ENCODE peak calls at places on chromosomes 16 and 17, in eight cellular contexts. L, Q, E, I, B, N, Y and J are unnamed samples. For H3K4me1, the result is how much of the 10 kb centered on the place peaks cover.

GRCh38 chr16:83995756-83996155 is 27.7 kb downstream of the NECAB2 start:
- DNase-seq in E (no peak), I (peak), Y (peak), L (peak), N (no peak), Q (peak), B (no peak), J (no peak)

GRCh38 chr17:9729034-9729650 is 62.2 kb downstream of the DHRS7C start:
- DNase-seq in Q (no peak), I (peak), L (peak), B (peak), N (no peak), E (peak), Y (peak), J (no peak)

GRCh38 chr17:38443356-38444026 is 15.2 kb downstream of the ARHGAP23 start:
- DNase-seq in L (no peak), I (no peak), Q (no peak), B (peak), Y (no peak), N (no peak), E (no peak), J (no peak)

GRCh38 chr17:35052240-35052608 is 11.3 kb downstream of the RFFL start:
- DNase-seq in Q (no peak), B (no peak), Y (no peak), I (peak), N (no peak), L (no peak), E (no peak), J (no peak)

GRCh38 chr17:44972953-44973352 is 4.8 kb upstream of the C1QL1 start:
- DNase-seq in L (no peak), Q (no peak), B (no peak), I (peak), E (no peak), N (no peak), Y (no peak), J (no peak)

GRCh38 chr16:50114357-50115129 is 38.6 kb upstream of the TENT4B start:
- DNase-seq in E (no peak), Y (no peak), I (no peak), B (no peak), Q (no peak), N (no peak), L (no peak), J (no peak)

GRCh38 chr17:289409-289808 is 63.2 kb downstream of the RPH3AL start:
- DNase-seq in E (no peak), N (peak), Y (no peak), Q (no peak), L (no peak), B (no peak), I (no peak), J (peak)

GRCh38 chr17:45855691-45856315 is 11.1 kb downstream of the SPPL2C start:
- DNase-seq in B (no peak), Q (no peak), Y (no peak), E (no peak), N (no peak), L (no peak), I (no peak), J (no peak)

GRCh38 chr16:515175-515962 is 12.1 kb upstream of the CAPN15 start:
- DNase-seq in I (no peak), Q (no peak), L (no peak), B (no peak), Y (no peak), N (no peak), E (no peak), J (no peak)

DNA sequence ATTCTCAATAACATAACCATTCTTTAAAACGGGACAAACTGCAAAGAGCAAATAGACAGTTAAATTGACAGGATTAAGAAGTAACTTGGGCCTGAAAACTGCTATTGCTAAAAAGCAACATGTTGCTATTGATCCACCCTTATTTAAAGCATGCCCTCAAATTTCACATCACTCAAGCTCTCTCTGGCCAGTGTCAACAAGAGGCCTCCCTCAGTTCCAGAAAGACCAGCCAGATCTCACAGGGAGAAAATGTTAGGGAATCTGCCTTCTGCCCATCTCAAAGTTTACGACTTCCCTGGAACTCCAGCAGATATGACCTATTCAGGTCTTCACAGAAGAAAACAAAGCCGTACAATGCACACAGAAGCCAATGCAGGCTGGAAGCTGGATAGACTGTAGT is 9.0 kb downstream of the CFAP20 start:
- DNase-seq in E (no peak), N (no peak), B (no peak), Q (no peak), Y (no peak), L (no peak), I (no peak), J (no peak)
- H3K4me1 ChIP-seq in E (under half), N (half or more), B (under half), Q (half or more), Y (under half), L (under half), I (under half), J (under half)

GRCh38 chr17:40354191-40355122 is 10.1 kb downstream of the GJD3 start:
- DNase-seq in N (no peak), B (no peak), L (no peak), E (no peak), Y (no peak), I (no peak), Q (no peak), J (no peak)
- H3K4me1 ChIP-seq in N (half or more), B (under half), L (under half), E (under half), Y (under half), I (under half), Q (under half), J (under half)

GRCh38 chr17:82974136-82974952 is 105.1 kb upstream of the METRNL start:
- DNase-seq in N (no peak), B (no peak), Y (no peak), E (peak), I (no peak), L (no peak), Q (no peak), J (peak)
- H3K4me1 ChIP-seq in N (under half), B (under half), Y (under half), E (under half), I (under half), L (under half), Q (under half), J (under half)

GRCh38 chr17:61334673-61335072 is 65.0 kb upstream of the TBX2 start:
- DNase-seq in E (no peak), Y (no peak), B (no peak), Q (no peak), I (no peak), N (no peak), L (no peak), J (no peak)

GRCh38 chr17:61337247-61337812 is 62.3 kb upstream of the TBX2 start:
- DNase-seq in I (no peak), B (no peak), N (no peak), E (no peak), Y (no peak), L (no peak), Q (no peak), J (no peak)

GRCh38 chr17:61333151-61333550 is 66.5 kb upstream of the TBX2 start:
- DNase-seq in E (no peak), I (no peak), N (no peak), Y (no peak), B (no peak), Q (no peak), L (no peak), J (no peak)

GRCh38 chr17:61335845-61336655 is 63.6 kb upstream of the TBX2 start:
- DNase-seq in B (no peak), L (no peak), Q (peak), I (peak), E (peak), Y (peak), N (no peak), J (no peak)

GRCh38 chr17:61335105-61335844 is 64.4 kb upstream of the TBX2 start:
- DNase-seq in Y (peak), B (no peak), N (no peak), E (no peak), I (peak), Q (no peak), L (no peak), J (no peak)
- H3K4me1 ChIP-seq in Y (under half), B (under half), N (under half), E (under half), I (under half), Q (half or more), L (under half), J (half or more)

DNA sequence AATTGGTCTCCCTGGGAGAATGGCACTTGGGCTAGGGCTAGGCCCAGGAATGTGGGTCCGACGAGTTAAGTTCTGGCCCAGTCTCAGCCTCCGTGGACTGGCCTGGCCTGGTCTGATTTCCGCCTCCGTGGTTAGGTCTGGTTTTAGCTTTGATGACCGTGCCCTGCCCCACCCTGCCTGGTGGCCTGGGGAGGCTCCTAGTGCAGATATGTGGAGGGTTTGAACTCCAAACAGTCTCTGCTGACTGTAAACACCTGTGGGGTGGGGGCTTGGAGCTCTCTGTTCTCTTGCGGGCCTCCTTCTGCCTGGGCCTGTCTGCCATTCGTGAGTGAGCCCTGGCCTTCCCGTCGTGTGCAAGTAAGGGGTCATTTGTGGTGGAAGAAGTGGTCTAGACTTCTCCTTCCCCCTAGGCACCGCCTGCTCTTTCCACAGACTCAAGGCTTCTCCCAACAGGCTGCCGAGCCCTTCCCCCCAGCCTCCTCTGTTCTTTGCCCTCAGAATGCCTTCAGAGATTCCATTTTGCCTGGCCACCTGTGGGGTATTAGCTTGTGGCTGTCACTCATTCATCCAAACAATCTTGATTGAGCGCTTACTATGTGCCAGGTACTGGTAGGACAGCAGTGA is 1.5 kb downstream of the ATP6V0C start:
- DNase-seq in B (no peak), Q (peak), N (no peak), Y (no peak), E (no peak), L (no peak), I (no peak), J (peak)
- H3K4me1 ChIP-seq in B (under half), Q (half or more), N (half or more), Y (under half), E (under half), L (under half), I (under half), J (half or more)

GRCh38 chr17:17933775-17934174 is 38.4 kb downstream of the TOM1L2 start:
- DNase-seq in N (no peak), B (no peak), I (peak), L (no peak), E (no peak), Q (no peak), Y (no peak), J (no peak)
- H3K4me1 ChIP-seq in N (under half), B (under half), I (under half), L (half or more), E (half or more), Q (half or more), Y (under half), J (under half)

GRCh38 chr16:11725457-11725856 is 17.2 kb downstream of the TXNDC11 start:
- DNase-seq in I (peak), E (no peak), B (no peak), Q (no peak), Y (no peak), L (no peak), N (no peak), J (no peak)
- H3K4me1 ChIP-seq in I (under half), E (under half), B (under half), Q (under half), Y (under half), L (under half), N (under half), J (half or more)

DNA sequence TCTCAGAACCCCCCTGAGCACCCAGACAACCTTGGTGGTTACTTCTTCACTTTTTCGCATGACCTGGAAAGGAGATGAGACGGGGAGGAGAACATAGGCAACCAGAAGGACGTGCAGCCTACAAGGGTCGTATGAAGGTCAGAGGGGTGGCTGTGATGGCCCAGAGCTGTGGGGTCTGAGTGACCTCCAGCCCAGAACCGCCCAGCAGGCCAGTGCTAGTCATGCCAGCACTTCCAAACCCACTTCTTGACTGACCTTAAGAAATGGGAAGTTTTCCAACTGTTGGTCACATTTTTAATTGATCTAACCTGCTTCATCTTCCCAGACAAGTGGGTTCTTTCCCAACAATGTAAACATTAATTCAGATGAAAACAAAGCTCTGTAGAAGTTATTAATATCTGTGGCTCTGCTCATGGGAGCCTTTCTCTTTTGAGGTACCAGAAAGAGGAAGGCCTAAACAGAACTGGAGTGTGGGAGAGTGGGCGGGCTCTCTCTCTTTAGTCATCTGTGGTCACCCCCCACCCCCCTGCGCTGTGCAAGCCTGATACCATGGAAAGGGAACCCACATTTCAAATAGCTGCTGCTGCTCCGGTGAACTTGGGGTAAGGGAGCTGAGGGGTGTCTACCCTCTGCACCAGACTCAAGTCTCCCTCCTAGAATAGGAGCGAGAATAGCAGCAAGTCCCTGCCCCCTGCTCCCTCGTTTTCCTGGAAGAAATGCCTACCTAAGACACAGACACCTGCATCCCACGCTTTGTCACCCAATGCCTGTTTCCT is 101.6 kb downstream of the RAB11FIP4 start:
- DNase-seq in Y (no peak), E (no peak), B (no peak), Q (peak), I (no peak), L (no peak), N (no peak), J (peak)
- H3K4me1 ChIP-seq in Y (under half), E (under half), B (half or more), Q (under half), I (under half), L (under half), N (under half), J (under half)

GRCh38 chr17:7668482-7668881 is 17.8 kb downstream of the ATP1B2 start:
- DNase-seq in Y (no peak), L (no peak), E (no peak), N (no peak), Q (no peak), I (no peak), B (no peak), J (no peak)
- H3K4me1 ChIP-seq in Y (under half), L (under half), E (under half), N (under half), Q (under half), I (under half), B (under half), J (under half)